ENCODE peak calls at places on chromosomes 2 and 18, in four cellular contexts. Y, J, G and H are unnamed samples.

GRCh38 chr18:70411886-70412443 is 123.1 kb downstream of the SOCS6 start:
- DNase-seq in Y (no peak), J (no peak), G (no peak), H (no peak)

GRCh38 chr2:84713441-84713840 is 167.4 kb downstream of the TRABD2A start:
- DNase-seq in Y (no peak), J (no peak), G (no peak), H (no peak)

GRCh38 chr2:46988230-46988629 is 72.6 kb upstream of the MCFD2 start:
- DNase-seq in Y (no peak), J (no peak), G (no peak), H (no peak)

GRCh38 chr2:84879595-84880394 is 1.1 kb downstream of the TRABD2A start:
- DNase-seq in Y (no peak), J (no peak), G (peak), H (no peak)

GRCh38 chr2:96134421-96134820 is 3.9 kb downstream of the ASTL start:
- DNase-seq in Y (no peak), J (no peak), G (no peak), H (no peak)

GRCh38 chr2:148922776-148923175 is 47.7 kb downstream of the KIF5C start:
- DNase-seq in Y (no peak), J (no peak), G (no peak), H (no peak)

GRCh38 chr2:179536185-179536584 is 271.6 kb upstream of the SESTD1 start:
- DNase-seq in Y (no peak), J (no peak), G (no peak), H (no peak)

GRCh38 chr18:22773944-22774343 is 159.2 kb upstream of the RBBP8 start:
- DNase-seq in Y (no peak), J (no peak), G (no peak), H (no peak)

GRCh38 chr18:11661430-11661829 is 27.6 kb upstream of the GNAL start:
- DNase-seq in Y (no peak), J (no peak), G (no peak), H (no peak)

GRCh38 chr2:231709636-231709980 is 1.3 kb downstream of the PTMA start:
- DNase-seq in Y (peak), J (no peak), G (no peak), H (no peak)

DNA sequence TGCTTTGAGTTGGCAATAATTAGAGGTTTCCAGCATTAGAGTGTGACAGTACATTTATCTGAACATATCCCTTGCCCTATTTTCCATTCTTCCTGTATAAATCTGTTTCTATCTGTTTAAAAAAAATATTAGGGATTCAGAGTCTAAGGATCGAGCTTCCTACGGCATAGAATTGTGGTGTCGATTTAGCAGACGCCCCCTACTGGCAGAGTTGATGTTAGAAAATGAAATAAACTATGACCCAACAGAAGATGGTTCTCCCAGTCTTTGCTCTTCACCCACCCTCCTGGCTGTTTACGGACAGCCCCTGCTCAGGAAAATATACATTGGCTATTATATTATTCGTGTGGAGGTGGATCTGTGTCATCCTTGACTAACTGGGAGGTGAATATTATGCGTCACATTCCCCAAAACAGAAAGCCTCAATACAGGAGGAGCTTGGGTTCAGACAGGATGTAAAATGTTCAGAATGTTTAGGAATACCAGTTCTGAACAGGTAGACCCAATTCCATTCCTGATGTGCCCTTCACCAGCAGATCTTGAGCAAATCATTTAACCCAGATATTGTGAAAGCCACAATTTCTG is 10.6 kb upstream of the ERMN start:
- DNase-seq in Y (peak), J (peak), G (peak), H (no peak)
- H2AFZ ChIP-seq in Y (peak), J (peak), G (no peak), H (no peak)

GRCh38 chr2:740446-741293 is 63.5 kb upstream of the TMEM18 start:
- DNase-seq in Y (peak), J (peak), G (peak), H (no peak)
- TF ChIP-seq JUNB in Y (no peak), J (no peak), G (no peak), H (no peak)

GRCh38 chr18:79506191-79507075 is 110.7 kb downstream of the NFATC1 start:
- DNase-seq in Y (no peak), J (no peak), G (no peak), H (no peak)

GRCh38 chr18:79507076-79507545 is 111.4 kb downstream of the NFATC1 start:
- DNase-seq in Y (peak), J (no peak), G (no peak), H (no peak)

GRCh38 chr18:79509536-79509930 is 113.8 kb downstream of the NFATC1 start:
- DNase-seq in Y (no peak), J (no peak), G (no peak), H (no peak)

GRCh38 chr18:79508565-79509535 is 113.1 kb downstream of the NFATC1 start:
- DNase-seq in Y (no peak), J (no peak), G (no peak), H (no peak)

DNA sequence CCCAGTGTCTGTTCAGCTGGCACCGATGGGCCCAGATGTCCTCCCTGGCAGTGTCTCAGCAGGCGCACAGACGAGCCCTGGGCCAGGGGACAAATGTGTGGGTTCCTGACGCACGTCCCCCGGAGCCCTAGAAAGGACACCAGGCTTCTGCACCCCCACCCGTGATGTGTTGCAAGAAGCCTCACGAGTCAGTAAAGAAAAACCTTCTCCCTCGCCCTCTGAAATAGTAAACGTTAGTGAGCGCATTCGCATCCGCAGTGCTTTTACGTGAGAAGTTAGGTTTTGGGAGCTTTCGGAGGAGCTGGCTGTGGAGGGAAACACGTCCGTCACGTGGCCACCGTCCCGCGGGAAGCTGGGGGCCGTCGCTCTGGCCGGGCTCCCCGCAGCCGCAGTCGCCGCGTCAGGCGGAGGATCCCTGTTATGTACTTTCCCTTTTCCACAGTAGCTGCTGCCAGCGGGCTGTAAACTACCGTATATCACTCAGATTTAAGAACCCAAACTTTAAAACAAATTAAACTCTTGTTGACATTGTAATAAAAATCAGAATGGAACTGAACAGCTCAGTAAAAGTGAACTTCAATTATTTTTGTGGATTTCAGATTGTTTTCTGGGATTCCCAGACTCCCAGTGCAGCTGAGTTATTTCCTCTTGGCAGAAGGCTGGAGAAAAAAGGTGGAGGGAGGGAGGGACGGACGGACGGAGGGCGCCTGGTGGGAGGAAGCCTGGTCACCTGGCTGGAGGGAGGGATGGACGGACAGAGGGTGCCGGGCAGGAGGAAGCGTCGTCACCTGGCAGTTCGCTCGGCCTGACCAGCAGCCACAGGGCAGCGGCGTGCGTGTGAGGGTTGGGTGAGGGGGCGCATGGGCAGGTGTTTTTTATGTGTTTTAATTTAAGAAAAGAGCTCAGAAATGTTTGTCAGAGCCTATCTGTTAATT is 112.1 kb downstream of the NFATC1 start:
- DNase-seq in Y (no peak), J (no peak), G (no peak), H (no peak)
- H2AFZ ChIP-seq in Y (peak), J (no peak), G (peak), H (no peak)

GRCh38 chr2:16250466-16250865 is 310.1 kb downstream of the MYCN start:
- DNase-seq in Y (no peak), J (no peak), G (no peak), H (no peak)

GRCh38 chr2:16251511-16252205 is 311.3 kb downstream of the MYCN start:
- DNase-seq in Y (no peak), J (no peak), G (no peak), H (no peak)

GRCh38 chr2:16252251-16252650 is 311.9 kb downstream of the MYCN start:
- DNase-seq in Y (no peak), J (no peak), G (no peak), H (no peak)

GRCh38 chr2:16250056-16250425 is 309.7 kb downstream of the MYCN start:
- DNase-seq in Y (no peak), J (no peak), G (no peak), H (no peak)

GRCh38 chr2:16250886-16251285 is 310.5 kb downstream of the MYCN start:
- DNase-seq in Y (no peak), J (no peak), G (no peak), H (no peak)
- TF ChIP-seq JUNB in Y (no peak), J (no peak), G (no peak), H (no peak)

GRCh38 chr2:142865924-142866323 is 11.5 kb upstream of the KYNU start:
- DNase-seq in Y (no peak), J (no peak), G (no peak), H (no peak)
- H2AFZ ChIP-seq in Y (no peak), J (peak), G (peak), H (peak)

DNA sequence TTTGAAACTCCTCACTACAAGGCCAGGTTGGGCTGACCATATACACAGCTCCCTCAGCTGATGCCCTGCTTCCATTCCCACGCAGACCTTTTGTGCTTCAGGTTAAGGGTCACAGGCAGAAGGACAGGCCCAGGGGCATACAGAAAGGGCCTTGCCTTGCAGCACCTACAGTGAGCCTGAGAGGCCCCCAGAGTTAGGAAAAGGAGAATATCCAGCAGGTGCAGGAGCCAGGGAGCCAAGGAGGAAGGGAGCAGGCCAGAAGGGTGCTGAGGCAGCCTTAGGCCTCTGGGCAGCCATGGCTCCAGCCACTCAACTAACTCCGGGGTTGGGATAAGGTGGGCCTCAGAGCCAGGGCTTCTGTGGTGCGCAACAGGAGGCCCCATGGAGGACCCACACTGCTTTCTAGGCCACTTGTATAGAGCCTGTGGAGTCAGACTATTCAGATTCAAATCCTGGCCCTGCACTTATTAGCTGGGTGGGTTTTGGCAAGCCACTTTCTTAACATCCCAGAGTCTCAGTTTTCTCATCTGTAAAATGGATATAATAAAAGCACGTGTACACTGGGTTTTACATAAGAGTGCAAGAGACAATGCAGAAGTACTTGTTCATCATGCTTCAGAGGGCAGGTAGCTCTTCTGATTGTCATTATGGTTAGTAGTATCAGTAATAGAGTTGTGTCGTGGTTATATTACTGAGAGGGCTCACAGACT is 214.6 kb upstream of the HAAO start:
- DNase-seq in Y (no peak), J (no peak), G (no peak), H (no peak)
- TF ChIP-seq JUNB in Y (no peak), J (no peak), G (no peak), H (no peak)

DNA sequence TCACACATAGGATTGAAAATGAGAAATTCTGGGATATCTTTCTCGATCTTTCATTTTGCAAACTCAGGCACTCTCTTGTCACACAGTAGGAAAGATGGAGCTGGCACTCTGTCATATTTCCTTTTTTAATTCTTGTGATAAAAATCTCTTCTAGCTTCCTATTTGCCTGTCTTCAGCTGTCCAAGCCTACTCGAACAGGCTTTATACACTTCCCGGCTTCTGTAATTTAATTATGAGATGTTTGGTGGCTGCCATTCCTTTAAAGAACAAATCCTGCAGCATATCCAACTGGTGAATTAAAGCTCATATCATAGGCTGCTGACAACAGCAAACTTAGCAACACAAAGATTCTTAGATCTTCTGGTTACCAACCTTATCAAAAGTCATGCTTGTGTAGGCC is 1484.3 kb upstream of the PIK3C3 start:
- DNase-seq in Y (no peak), J (no peak), G (no peak), H (no peak)
- H2AFZ ChIP-seq in Y (no peak), J (no peak), G (peak), H (no peak)

GRCh38 chr2:112713926-112714325 is 6.9 kb upstream of the NT5DC4 start:
- DNase-seq in Y (no peak), J (no peak), G (no peak), H (no peak)

GRCh38 chr2:112713585-112713925 is 7.3 kb upstream of the NT5DC4 start:
- DNase-seq in Y (no peak), J (no peak), G (no peak), H (no peak)

GRCh38 chr2:112712903-112713584 is 7.8 kb upstream of the NT5DC4 start:
- DNase-seq in Y (peak), J (peak), G (no peak), H (no peak)

GRCh38 chr2:112714331-112714730 is 6.5 kb upstream of the NT5DC4 start:
- DNase-seq in Y (no peak), J (no peak), G (no peak), H (no peak)

GRCh38 chr2:112714836-112715631 is 5.8 kb upstream of the NT5DC4 start:
- DNase-seq in Y (no peak), J (no peak), G (no peak), H (no peak)
- TF ChIP-seq JUNB in Y (no peak), J (no peak), G (no peak), H (no peak)